ENCODE peak calls at places on chromosomes 12 and 14, in nine cellular contexts. Y is esophagus muscularis mucosa, U is suprapubic skin, X is breast epithelium, Q is vagina, S is K562, K is endothelial cell of umbilical vein, R is prostate gland, B is stomach. W is an unnamed sample.

GRCh38 chr12:6952121-6952859 is 1.1 kb downstream of the PTPN6 start:
- DNase-seq in Q (no peak), R (no peak), Y (no peak), S (no peak), U (peak; percentile 77), K (no peak), X (no peak), B (no peak), W (no peak)

GRCh38 chr12:70849265-70849960 is 71.1 kb downstream of the PTPRR start:
- DNase-seq in B (no peak), U (no peak), K (peak; percentile 39), S (peak; percentile 25), Y (no peak), X (no peak), R (no peak), Q (no peak), W (no peak)

GRCh38 chr12:5476356-5476755 is 44.4 kb downstream of the NTF3 start:
- DNase-seq in X (no peak), Q (no peak), K (no peak), S (no peak), B (no peak), R (no peak), U (no peak), Y (no peak), W (no peak)

GRCh38 chr12:4271433-4272013 is 2.0 kb upstream of the CCND2 start:
- DNase-seq in S (no peak), X (no peak), R (no peak), K (no peak), Q (no peak), U (peak; percentile 79), Y (no peak), B (no peak), W (no peak)

GRCh38 chr12:130246560-130246959 is 84.3 kb downstream of the FZD10 start:
- DNase-seq in U (no peak), K (no peak), B (no peak), X (no peak), Q (no peak), Y (no peak), S (no peak), R (no peak), W (no peak)

GRCh38 chr12:21505888-21506287 is 4.3 kb downstream of the GOLT1B start:
- DNase-seq in S (no peak), U (no peak), R (no peak), K (no peak), B (no peak), X (no peak), Y (no peak), Q (no peak), W (no peak)

GRCh38 chr14:63852817-63853730 is at the start of gene SYNE2:
- DNase-seq in K (peak; percentile 78), R (peak; percentile 80), S (peak; percentile 60), U (peak; percentile 81), X (peak; percentile 75), Y (no peak), B (peak; percentile 85), Q (no peak), W (peak; percentile 86)

GRCh38 chr12:15206338-15206737 is 14.9 kb downstream of the RERG start:
- DNase-seq in S (no peak), K (no peak), Y (no peak), U (no peak), Q (no peak), X (no peak), B (no peak), R (no peak), W (no peak)

GRCh38 chr12:54762390-54762789 is 91.9 kb upstream of the MUCL1 start:
- DNase-seq in S (no peak), B (no peak), X (no peak), U (no peak), K (no peak), Q (no peak), R (peak; percentile 59), Y (no peak), W (no peak)

GRCh38 chr12:2919249-2919648 is 28.6 kb downstream of the TULP3 start:
- DNase-seq in U (no peak), X (no peak), B (no peak), R (no peak), Y (no peak), K (peak; percentile 70), S (no peak), Q (no peak), W (no peak)

GRCh38 chr14:64825006-64825405 is 54.7 kb downstream of the SPTB start:
- DNase-seq in Y (no peak), U (no peak), B (no peak), R (no peak), Q (no peak), X (no peak), K (no peak), S (no peak), W (no peak)

GRCh38 chr14:103846569-103847438 is 571 bp downstream of the PPP1R13B start:
- DNase-seq in Y (no peak), X (no peak), S (peak; percentile 12), K (peak; percentile 26), Q (no peak), U (peak; percentile 68), B (peak; percentile 60), R (no peak), W (peak; percentile 52)

GRCh38 chr14:26887842-26888241 is 290.0 kb upstream of the NOVA1 start:
- DNase-seq in B (no peak), U (no peak), X (no peak), Y (no peak), R (no peak), K (no peak), S (no peak), Q (peak; percentile 91), W (no peak)

GRCh38 chr12:132222808-132223173 is 78.5 kb downstream of the NOC4L start:
- DNase-seq in K (no peak), Q (no peak), R (no peak), B (no peak), U (no peak), X (no peak), S (no peak), Y (no peak), W (no peak)

GRCh38 chr12:105617141-105617540 is 286.6 kb downstream of the C12orf75 start:
- DNase-seq in S (no peak), R (no peak), B (no peak), U (no peak), Y (no peak), Q (no peak), K (no peak), X (no peak), W (no peak)

DNA sequence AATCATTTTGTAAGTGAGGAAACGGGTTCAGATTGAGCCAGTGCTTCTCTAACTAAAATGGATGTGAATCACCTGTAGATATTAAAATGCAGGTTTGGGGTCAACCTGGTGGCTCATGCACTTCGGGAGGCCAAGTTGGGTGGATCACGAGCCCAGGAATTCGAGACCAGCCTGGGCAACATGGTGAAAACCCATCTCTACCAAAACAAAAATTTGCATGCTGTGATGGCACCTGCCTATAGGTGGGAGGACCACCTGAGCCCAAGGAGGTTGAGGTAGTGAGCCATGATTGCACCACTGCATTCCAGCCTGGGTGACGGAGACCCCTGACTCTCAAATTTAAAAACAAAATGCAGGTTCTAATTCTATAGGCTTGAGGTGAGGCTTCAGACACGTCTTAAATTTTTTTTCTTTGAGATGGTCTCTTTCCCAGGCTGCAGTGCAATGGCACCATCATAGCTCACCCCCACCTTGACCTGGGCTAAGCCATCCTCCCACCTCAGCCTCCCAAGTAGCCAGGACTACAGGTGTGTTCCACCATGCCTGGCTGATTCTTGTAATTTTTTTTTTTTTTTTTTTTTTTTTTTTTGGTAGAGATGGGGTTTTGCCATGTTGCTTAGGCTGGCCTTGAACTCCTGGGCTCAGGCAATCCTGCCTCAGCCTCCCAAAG is 9.0 kb downstream of the TUBA1C start:
- DNase-seq in S (no peak), K (no peak), B (no peak), Q (no peak), Y (no peak), X (no peak), R (no peak), U (no peak), W (no peak)
- TF ChIP-seq POLR2A in S (peak; percentile 79), K (no peak), B (no peak), Q (no peak), Y (no peak), X (no peak), R (no peak), U (no peak), W (no peak)

GRCh38 chr12:65532162-65532561 is 253.7 kb downstream of the MSRB3 start:
- DNase-seq in B (no peak), K (no peak), R (no peak), S (no peak), Y (no peak), Q (no peak), X (no peak), U (no peak), W (no peak)

GRCh38 chr12:65532744-65533143 is 254.3 kb downstream of the MSRB3 start:
- DNase-seq in S (no peak), Y (no peak), X (no peak), Q (no peak), K (peak; percentile 17), R (no peak), B (no peak), U (no peak), W (no peak)

GRCh38 chr12:65535951-65536350 is 257.5 kb downstream of the MSRB3 start:
- DNase-seq in Y (no peak), U (no peak), R (no peak), Q (no peak), S (no peak), K (no peak), B (no peak), X (no peak), W (no peak)

GRCh38 chr12:65534105-65534841 is 255.8 kb downstream of the MSRB3 start:
- DNase-seq in Y (no peak), S (no peak), Q (no peak), X (no peak), B (no peak), R (no peak), U (no peak), K (peak; percentile 70), W (no peak)

GRCh38 chr12:65533177-65533883 is 254.8 kb downstream of the MSRB3 start:
- DNase-seq in Q (no peak), U (no peak), R (no peak), B (no peak), X (no peak), Y (no peak), S (no peak), K (peak; percentile 85), W (no peak)
- TF ChIP-seq POLR2AphosphoS5 in Q (no peak), U (no peak), R (no peak), B (no peak), X (no peak), Y (no peak), S (no peak), K (peak; percentile 70), W (no peak)

GRCh38 chr14:68906439-68906838 is 72.7 kb downstream of the ACTN1 start:
- DNase-seq in X (no peak), K (no peak), S (no peak), Q (no peak), R (no peak), U (no peak), B (no peak), Y (no peak), W (no peak)
- H3K36me3 ChIP-seq in X (peaks cover 7% of the 10 kb centered on the region), K (peaks cover 68% of the 10 kb centered on the region), S (peaks cover 60% of the 10 kb centered on the region), Q (peaks cover 5% of the 10 kb centered on the region), R (peaks cover 21% of the 10 kb centered on the region), U (peaks cover 74% of the 10 kb centered on the region), B (peaks cover 55% of the 10 kb centered on the region), Y (peaks cover 98% of the 10 kb centered on the region), W (no peaks in the 10 kb centered on the region)

DNA sequence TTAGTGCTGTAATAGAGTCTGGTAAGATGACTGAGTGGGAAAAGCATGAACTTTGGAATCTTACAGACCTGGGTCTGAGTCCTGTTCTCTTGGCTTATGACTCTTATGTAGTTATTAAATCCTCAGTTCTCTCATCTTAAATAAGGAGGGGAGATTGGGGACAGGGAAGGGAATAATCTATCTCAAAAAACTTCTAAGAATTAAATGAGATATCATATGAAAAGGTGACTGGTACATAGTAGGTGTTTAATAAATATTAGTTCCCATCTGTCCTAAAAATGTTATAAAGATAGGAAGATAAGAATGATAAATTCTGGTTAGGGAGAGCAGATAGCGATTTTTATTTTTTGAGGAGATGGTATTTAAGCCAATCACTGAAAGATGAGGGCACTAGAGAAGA is 119.1 kb downstream of the INSM2 start:
- DNase-seq in S (no peak), Q (no peak), K (no peak), U (no peak), Y (no peak), X (no peak), B (no peak), R (no peak), W (no peak)
- TF ChIP-seq POLR2A in S (no peak), Q (no peak), K (no peak), U (no peak), Y (no peak), X (no peak), B (no peak), R (no peak), W (no peak)